ENCODE peak calls at places on chromosomes 6 and 20, in eight cellular contexts. One of them, this sample, is unnamed.

GRCh38 chr20:48787861-48788375 is 39.9 kb downstream of the PREX1 start:
- DNase-seq in cardiac fibroblast: peak
- DNase-seq in left colon: no peak
- DNase-seq in activated CD4-positive, CD25-positive, alpha-beta regulatory T cell: no peak
- DNase-seq in NB4: peak
- DNase-seq in NCI-H1092 treated with DMSO at 0.1 percent for 48 hours: no peak
- DNase-seq in T-helper 17 cell: no peak
- DNase-seq in breast epithelium: no peak
- DNase-seq in this sample: peak

GRCh38 chr6:42041131-42042055 is 8.9 kb upstream of the TAF8 start:
- DNase-seq in cardiac fibroblast: peak
- DNase-seq in left colon: no peak
- DNase-seq in activated CD4-positive, CD25-positive, alpha-beta regulatory T cell: no peak
- DNase-seq in NB4: no peak
- DNase-seq in NCI-H1092 treated with DMSO at 0.1 percent for 48 hours: no peak
- DNase-seq in T-helper 17 cell: no peak
- DNase-seq in breast epithelium: no peak
- DNase-seq in this sample: peak

GRCh38 chr6:34990971-34991560 is 102.0 kb downstream of the ANKS1A start:
- DNase-seq in cardiac fibroblast: peak
- DNase-seq in left colon: no peak
- DNase-seq in activated CD4-positive, CD25-positive, alpha-beta regulatory T cell: no peak
- DNase-seq in NB4: no peak
- DNase-seq in NCI-H1092 treated with DMSO at 0.1 percent for 48 hours: no peak
- DNase-seq in T-helper 17 cell: no peak
- DNase-seq in breast epithelium: no peak
- DNase-seq in this sample: no peak

GRCh38 chr6:43938178-43939101 is 168.4 kb downstream of the VEGFA start:
- DNase-seq in cardiac fibroblast: no peak
- DNase-seq in left colon: no peak
- DNase-seq in activated CD4-positive, CD25-positive, alpha-beta regulatory T cell: no peak
- DNase-seq in NB4: no peak
- DNase-seq in NCI-H1092 treated with DMSO at 0.1 percent for 48 hours: no peak
- DNase-seq in T-helper 17 cell: no peak
- DNase-seq in breast epithelium: no peak
- DNase-seq in this sample: peak

GRCh38 chr20:38217791-38218565 is 42.6 kb downstream of the KIAA1755 start:
- DNase-seq in cardiac fibroblast: peak
- DNase-seq in left colon: no peak
- DNase-seq in activated CD4-positive, CD25-positive, alpha-beta regulatory T cell: no peak
- DNase-seq in NB4: no peak
- DNase-seq in NCI-H1092 treated with DMSO at 0.1 percent for 48 hours: no peak
- DNase-seq in T-helper 17 cell: no peak
- DNase-seq in breast epithelium: no peak
- DNase-seq in this sample: no peak

GRCh38 chr6:45513843-45514242 is 136.1 kb upstream of the SUPT3H start:
- DNase-seq in cardiac fibroblast: no peak
- DNase-seq in left colon: no peak
- DNase-seq in activated CD4-positive, CD25-positive, alpha-beta regulatory T cell: no peak
- DNase-seq in NB4: peak
- DNase-seq in NCI-H1092 treated with DMSO at 0.1 percent for 48 hours: no peak
- DNase-seq in T-helper 17 cell: no peak
- DNase-seq in breast epithelium: no peak
- DNase-seq in this sample: no peak

GRCh38 chr20:9514461-9515210 is at the start of gene LAMP5:
- DNase-seq in cardiac fibroblast: no peak
- DNase-seq in left colon: peak
- DNase-seq in activated CD4-positive, CD25-positive, alpha-beta regulatory T cell: no peak
- DNase-seq in NB4: peak
- DNase-seq in NCI-H1092 treated with DMSO at 0.1 percent for 48 hours: peak
- DNase-seq in T-helper 17 cell: no peak
- DNase-seq in breast epithelium: no peak
- DNase-seq in this sample: no peak

GRCh38 chr20:58702161-58702510 is 9.5 kb downstream of the NPEPL1 start:
- DNase-seq in cardiac fibroblast: no peak
- DNase-seq in left colon: no peak
- DNase-seq in activated CD4-positive, CD25-positive, alpha-beta regulatory T cell: no peak
- DNase-seq in NB4: no peak
- DNase-seq in NCI-H1092 treated with DMSO at 0.1 percent for 48 hours: no peak
- DNase-seq in T-helper 17 cell: no peak
- DNase-seq in breast epithelium: no peak
- DNase-seq in this sample: no peak

GRCh38 chr20:41049451-41049850 is 20.8 kb downstream of the TOP1 start:
- DNase-seq in cardiac fibroblast: no peak
- DNase-seq in left colon: no peak
- DNase-seq in activated CD4-positive, CD25-positive, alpha-beta regulatory T cell: no peak
- DNase-seq in NB4: no peak
- DNase-seq in NCI-H1092 treated with DMSO at 0.1 percent for 48 hours: no peak
- DNase-seq in T-helper 17 cell: no peak
- DNase-seq in breast epithelium: no peak
- DNase-seq in this sample: no peak

This sample was measured in OCI-M1.